ENCODE peak calls at places on chromosomes 7 and 10, in ten cellular contexts. E is astrocyte of the spinal cord; S is CD4-positive, alpha-beta T cell; K is fibroblast of lung; W is lung; N is esophagus muscularis mucosa; O is choroid plexus epithelial cell; H is dorsolateral prefrontal cortex; X is stomach; L is A549. Z is an unnamed sample.

GRCh38 chr7:134916428-134916883 is 69.9 kb upstream of the AGBL3 start:
- DNase-seq in N (peak; percentile 10), H (no peak), W (no peak), L (no peak), K (no peak), S (no peak), X (no peak), O (no peak), E (no peak), Z (no peak)

GRCh38 chr7:136278057-136278456 is 300.9 kb upstream of the MTPN start:
- DNase-seq in X (no peak), E (no peak), O (no peak), W (no peak), N (no peak), H (no peak), L (no peak), S (no peak), K (no peak), Z (no peak)

GRCh38 chr10:115844592-115844991 is 428.4 kb downstream of the GFRA1 start:
- DNase-seq in X (no peak), H (no peak), N (no peak), O (peak; percentile 54), K (peak; percentile 62), W (no peak), S (no peak), E (no peak), L (no peak), Z (no peak)

GRCh38 chr7:127258111-127258510 is 5.4 kb upstream of the GRM8 start:
- DNase-seq in N (no peak), K (no peak), X (no peak), L (no peak), H (no peak), E (no peak), O (no peak), W (no peak), S (no peak), Z (no peak)

GRCh38 chr10:49278497-49278902 is 20.5 kb upstream of the C10orf71 start:
- DNase-seq in E (no peak), H (no peak), W (no peak), X (no peak), O (no peak), K (no peak), N (no peak), L (no peak), S (no peak), Z (no peak)

GRCh38 chr10:119346063-119346835 is 138.9 kb downstream of the GRK5 start:
- DNase-seq in H (no peak), N (no peak), X (peak; percentile 66), W (no peak), O (peak; percentile 30), S (no peak), E (no peak), K (no peak), L (no peak), Z (peak; percentile 67)

GRCh38 chr10:104146871-104147270 is 24.9 kb downstream of the SFR1 start:
- DNase-seq in K (no peak), O (no peak), E (no peak), H (peak; percentile 51), X (no peak), N (no peak), L (no peak), W (no peak), S (no peak), Z (no peak)

GRCh38 chr10:31936086-31936485 is 7.5 kb upstream of the ARHGAP12 start:
- DNase-seq in E (no peak), W (no peak), O (no peak), L (no peak), N (no peak), X (no peak), K (no peak), H (no peak), S (no peak), Z (no peak)

GRCh38 chr10:22823109-22823508 is 104.7 kb upstream of the ARMC3 start:
- DNase-seq in S (no peak), K (peak; percentile 95), O (peak; percentile 77), L (peak; percentile 33), N (no peak), X (no peak), W (no peak), H (no peak), E (peak; percentile 84), Z (no peak)

GRCh38 chr7:16745645-16746044 is 7.9 kb upstream of the TSPAN13 start:
- DNase-seq in O (no peak), L (no peak), S (no peak), H (no peak), N (no peak), K (no peak), X (no peak), E (no peak), W (no peak), Z (no peak)

GRCh38 chr7:32378991-32379390 is 111.2 kb downstream of the LSM5 start:
- DNase-seq in L (no peak), W (no peak), O (no peak), N (peak; percentile 74), S (no peak), K (no peak), X (no peak), E (no peak), H (no peak), Z (no peak)

DNA sequence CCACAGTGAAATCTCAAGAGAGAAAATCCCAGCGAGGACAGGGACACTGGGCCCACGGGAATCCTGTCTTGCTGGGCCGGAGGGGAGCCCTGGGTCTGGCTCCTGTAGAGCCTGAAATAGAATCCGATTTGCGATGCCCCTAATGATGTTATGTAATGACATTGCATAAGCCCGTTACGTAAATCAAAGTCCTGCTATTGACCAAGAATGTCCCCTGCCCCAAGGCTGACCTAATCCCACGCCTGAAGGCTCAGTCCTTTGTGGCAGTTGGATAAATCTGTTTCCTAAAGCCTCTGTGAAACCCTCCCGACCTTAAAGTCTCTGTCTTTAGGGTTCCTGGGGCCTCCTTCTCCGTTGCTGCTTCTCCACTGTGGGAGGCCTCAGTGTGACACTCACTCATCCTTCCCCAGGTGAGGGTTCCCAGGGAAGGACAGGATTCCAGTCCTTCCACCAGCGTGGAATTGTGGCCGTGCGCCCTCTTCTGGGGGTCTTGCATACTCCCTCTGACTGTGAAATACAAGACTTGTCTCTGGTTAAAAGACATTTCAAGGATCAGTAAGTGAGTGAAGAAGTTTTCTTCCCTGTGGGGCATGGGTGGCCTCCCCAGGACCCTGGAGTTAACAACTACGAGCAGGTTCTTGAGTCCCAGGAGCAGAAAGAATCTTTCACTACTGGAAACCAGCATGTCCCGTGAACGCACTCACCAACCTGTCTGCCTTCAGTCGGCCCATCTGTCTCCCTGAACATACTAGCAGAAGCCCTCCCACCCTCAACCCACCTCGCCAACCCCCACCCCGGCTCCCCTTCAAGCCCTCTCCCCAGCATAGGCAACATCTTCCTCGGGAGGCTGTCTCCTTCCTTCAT is 19.8 kb downstream of the ZNF467 start:
- DNase-seq in E (peak; percentile 20), W (peak; percentile 39), L (peak; percentile 73), K (no peak), N (no peak), O (peak; percentile 59), S (no peak), H (peak; percentile 47), X (peak; percentile 66), Z (peak; percentile 84)
- TF ChIP-seq CTCF in E (peak; percentile 84), W (peak; percentile 2), L (peak; percentile 68), K (peak; percentile 72), N (peak; percentile 38), O (peak; percentile 82), S (no peak), H (peak; percentile 37), X (peak; percentile 54), Z (peak; percentile 66)

GRCh38 chr7:105590793-105591192 is 9.5 kb upstream of the EFCAB10 start:
- DNase-seq in L (no peak), X (no peak), H (no peak), N (no peak), O (no peak), S (no peak), K (no peak), E (no peak), W (no peak), Z (no peak)

GRCh38 chr7:105596866-105597265 is 15.6 kb upstream of the EFCAB10 start:
- DNase-seq in N (no peak), O (no peak), X (no peak), K (no peak), H (no peak), L (no peak), S (no peak), E (no peak), W (no peak), Z (no peak)

GRCh38 chr7:105589221-105590077 is 8.2 kb upstream of the EFCAB10 start:
- DNase-seq in L (peak; percentile 82), O (peak; percentile 90), K (peak; percentile 68), W (peak; percentile 40), E (peak; percentile 81), S (peak; percentile 30), N (no peak), X (peak; percentile 40), H (peak; percentile 75), Z (no peak)

GRCh38 chr7:105591522-105591921 is 10.2 kb upstream of the EFCAB10 start:
- DNase-seq in N (no peak), H (no peak), L (no peak), S (no peak), K (no peak), O (no peak), X (no peak), E (no peak), W (no peak), Z (no peak)

DNA sequence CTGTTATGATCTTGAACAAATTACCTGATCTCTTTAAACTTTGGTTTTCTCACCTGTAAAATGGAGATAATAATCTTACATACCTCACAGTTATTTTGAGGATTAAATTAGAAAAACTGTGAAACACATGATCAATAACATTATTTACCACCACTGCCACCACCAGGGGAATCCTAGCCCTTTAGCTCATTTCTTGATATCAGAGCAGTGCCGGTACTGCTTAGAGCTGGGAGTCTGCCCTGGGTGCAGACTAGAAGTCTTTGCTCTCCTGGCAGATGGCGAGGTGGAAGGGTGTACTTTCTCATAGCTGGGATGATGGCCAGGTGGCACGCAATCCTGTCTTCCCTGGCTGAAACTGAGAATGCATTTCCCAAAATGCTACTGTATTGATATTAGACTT is 12.7 kb upstream of the EFCAB10 start:
- DNase-seq in H (no peak), O (no peak), E (no peak), K (no peak), X (no peak), S (no peak), L (no peak), N (no peak), W (no peak), Z (no peak)
- TF ChIP-seq CTCF in H (peak; percentile 9), O (peak; percentile 28), E (no peak), K (peak; percentile 7), X (no peak), S (no peak), L (no peak), N (no peak), W (no peak), Z (no peak)

DNA sequence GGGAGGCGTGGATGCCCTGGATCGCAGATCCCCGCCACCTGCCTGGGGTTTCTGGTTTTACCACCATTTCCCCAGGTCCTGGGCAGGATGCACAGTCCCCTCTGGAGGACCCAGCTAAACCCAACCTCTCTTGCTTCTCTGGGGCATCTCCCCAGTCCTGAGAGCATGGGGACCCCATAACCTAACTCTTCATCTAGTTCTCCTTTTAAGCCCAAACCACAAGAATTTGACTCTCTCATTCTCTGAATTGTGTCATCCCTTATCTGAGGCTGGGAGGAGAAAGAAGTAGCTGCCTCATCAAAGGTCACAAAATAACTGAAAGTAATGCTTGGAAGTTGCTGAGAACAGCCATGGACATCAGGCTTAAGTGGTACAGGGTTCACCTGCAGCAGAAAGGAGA is 159.9 kb downstream of the FGFR2 start:
- DNase-seq in E (no peak), S (no peak), O (no peak), L (no peak), W (no peak), H (no peak), N (no peak), X (no peak), K (peak; percentile 27), Z (no peak)
- TF ChIP-seq CTCF in E (no peak), S (no peak), O (no peak), L (no peak), W (no peak), H (no peak), N (no peak), X (no peak), K (no peak), Z (no peak)

GRCh38 chr7:56063882-56064625 is at the start of gene SUMF2:
- DNase-seq in O (peak; percentile 90), L (peak; percentile 98), N (peak; percentile 97), H (peak; percentile 85), K (peak; percentile 81), W (peak; percentile 89), E (peak; percentile 86), X (peak; percentile 92), S (peak; percentile 88), Z (peak; percentile 94)
- TF ChIP-seq CTCF in O (no peak), L (no peak), N (peak; percentile 19), H (peak; percentile 46), K (peak; percentile 12), W (no peak), E (no peak), X (no peak), S (no peak), Z (no peak)